ENCODE peak calls at places on chromosomes 1 and 21, in five cellular contexts. One of them, this sample, is unnamed.

GRCh38 chr1:109773900-109774485 is 10.3 kb upstream of the EPS8L3 start:
- DNase-seq in RWPE1: no peak
- DNase-seq in mammary epithelial cell: no peak
- DNase-seq in AG09319: no peak
- DNase-seq in EL: no peak
- DNase-seq in this sample: no peak

GRCh38 chr1:222105393-222105737 is 363.5 kb upstream of the DUSP10 start:
- DNase-seq in AG09319: no peak
- DNase-seq in mammary epithelial cell: peak
- DNase-seq in RWPE1: no peak
- DNase-seq in EL: no peak
- DNase-seq in this sample: no peak

GRCh38 chr1:20931930-20932436 is 144.9 kb upstream of the HP1BP3 start:
- DNase-seq in AG09319: no peak
- DNase-seq in RWPE1: no peak
- DNase-seq in EL: no peak
- DNase-seq in mammary epithelial cell: no peak
- DNase-seq in this sample: no peak

GRCh38 chr1:33155877-33156538 is 25.8 kb downstream of the TRIM62 start:
- DNase-seq in RWPE1: no peak
- DNase-seq in EL: no peak
- DNase-seq in mammary epithelial cell: no peak
- DNase-seq in AG09319: no peak
- DNase-seq in this sample: no peak

GRCh38 chr1:26016258-26016943 is 5.2 kb upstream of the EXTL1 start:
- DNase-seq in AG09319: no peak
- DNase-seq in RWPE1: no peak
- DNase-seq in EL: no peak
- DNase-seq in mammary epithelial cell: no peak
- DNase-seq in this sample: no peak

GRCh38 chr1:158999301-159000069 is 10.2 kb upstream of the IFI16 start:
- DNase-seq in AG09319: peak
- DNase-seq in mammary epithelial cell: peak
- DNase-seq in RWPE1: peak
- DNase-seq in EL: peak
- DNase-seq in this sample: no peak

GRCh38 chr1:229339086-229339485 is 3.8 kb downstream of the CCSAP start:
- DNase-seq in mammary epithelial cell: no peak
- DNase-seq in AG09319: no peak
- DNase-seq in EL: no peak
- DNase-seq in RWPE1: no peak
- DNase-seq in this sample: no peak

GRCh38 chr1:185514296-185514695 is 197.3 kb upstream of the IVNS1ABP start:
- DNase-seq in RWPE1: no peak
- DNase-seq in mammary epithelial cell: no peak
- DNase-seq in AG09319: no peak
- DNase-seq in EL: no peak
- DNase-seq in this sample: no peak

GRCh38 chr1:231719485-231720183 is 93.0 kb downstream of the DISC1 start:
- DNase-seq in EL: no peak
- DNase-seq in AG09319: no peak
- DNase-seq in mammary epithelial cell: no peak
- DNase-seq in RWPE1: no peak
- DNase-seq in this sample: no peak

GRCh38 chr1:204260601-204261197 is 46.9 kb upstream of the GOLT1A start:
- DNase-seq in RWPE1: no peak
- DNase-seq in EL: no peak
- DNase-seq in AG09319: no peak
- DNase-seq in mammary epithelial cell: no peak
- DNase-seq in this sample: no peak

GRCh38 chr21:45494851-45495680 is 47.2 kb downstream of the SLC19A1 start:
- DNase-seq in RWPE1: no peak
- DNase-seq in AG09319: no peak
- DNase-seq in EL: no peak
- DNase-seq in mammary epithelial cell: no peak
- DNase-seq in this sample: no peak

GRCh38 chr1:241323510-241323909 is 33.5 kb downstream of the RGS7 start:
- DNase-seq in AG09319: no peak
- DNase-seq in RWPE1: peak
- DNase-seq in EL: peak
- DNase-seq in mammary epithelial cell: peak
- DNase-seq in this sample: no peak

GRCh38 chr21:46402421-46402820 is 56.3 kb upstream of the DIP2A start:
- DNase-seq in RWPE1: no peak
- DNase-seq in mammary epithelial cell: no peak
- DNase-seq in AG09319: no peak
- DNase-seq in EL: no peak
- DNase-seq in this sample: no peak

GRCh38 chr1:160621633-160622413 is 25.0 kb downstream of the SLAMF1 start:
- DNase-seq in mammary epithelial cell: no peak
- DNase-seq in EL: no peak
- DNase-seq in RWPE1: no peak
- DNase-seq in AG09319: no peak
- DNase-seq in this sample: no peak

GRCh38 chr21:40936771-40937261 is 89.9 kb upstream of the DSCAM start:
- DNase-seq in RWPE1: peak
- DNase-seq in AG09319: no peak
- DNase-seq in EL: no peak
- DNase-seq in mammary epithelial cell: peak
- DNase-seq in this sample: no peak

GRCh38 chr1:225480825-225481434 is 53.1 kb upstream of the LBR start:
- DNase-seq in EL: peak
- DNase-seq in RWPE1: peak
- DNase-seq in mammary epithelial cell: peak
- DNase-seq in AG09319: no peak
- DNase-seq in this sample: peak

GRCh38 chr1:151920147-151920546 is 10.8 kb upstream of the THEM4 start:
- DNase-seq in mammary epithelial cell: no peak
- DNase-seq in AG09319: no peak
- DNase-seq in RWPE1: no peak
- DNase-seq in EL: no peak
- DNase-seq in this sample: peak

GRCh38 chr1:107793896-107794440 is 171.0 kb downstream of the VAV3 start:
- DNase-seq in AG09319: no peak
- DNase-seq in RWPE1: no peak
- DNase-seq in mammary epithelial cell: peak
- DNase-seq in EL: no peak
- DNase-seq in this sample: no peak

GRCh38 chr1:36771678-36772284 is 262.5 kb downstream of the GRIK3 start:
- DNase-seq in RWPE1: no peak
- DNase-seq in AG09319: no peak
- DNase-seq in EL: no peak
- DNase-seq in mammary epithelial cell: no peak
- DNase-seq in this sample: no peak

GRCh38 chr1:32818804-32819541 is 1.5 kb downstream of the S100PBP start:
- DNase-seq in EL: no peak
- DNase-seq in AG09319: no peak
- DNase-seq in RWPE1: no peak
- DNase-seq in mammary epithelial cell: peak
- DNase-seq in this sample: peak

GRCh38 chr1:21089711-21090110 is 87.0 kb downstream of the EIF4G3 start:
- DNase-seq in EL: no peak
- DNase-seq in AG09319: no peak
- DNase-seq in mammary epithelial cell: no peak
- DNase-seq in RWPE1: no peak
- DNase-seq in this sample: no peak

GRCh38 chr1:35122311-35122710 is 43.1 kb downstream of the ZMYM1 start:
- DNase-seq in mammary epithelial cell: peak
- DNase-seq in AG09319: no peak
- DNase-seq in RWPE1: no peak
- DNase-seq in EL: no peak
- DNase-seq in this sample: no peak

GRCh38 chr1:8047112-8047511 is 21.0 kb upstream of the ERRFI1 start:
- DNase-seq in EL: peak
- DNase-seq in AG09319: no peak
- DNase-seq in RWPE1: no peak
- DNase-seq in mammary epithelial cell: peak
- DNase-seq in this sample: no peak

GRCh38 chr1:167991546-167991945 is 54.7 kb upstream of the MPC2 start:
- DNase-seq in mammary epithelial cell: no peak
- DNase-seq in AG09319: no peak
- DNase-seq in RWPE1: no peak
- DNase-seq in EL: peak
- DNase-seq in this sample: no peak

GRCh38 chr1:225851810-225852209 is 30.4 kb downstream of the TMEM63A start:
- DNase-seq in EL: no peak
- DNase-seq in RWPE1: no peak
- DNase-seq in AG09319: no peak
- DNase-seq in mammary epithelial cell: no peak
- DNase-seq in this sample: no peak

GRCh38 chr1:1220197-1220596 is 6.2 kb upstream of the TNFRSF4 start:
- DNase-seq in mammary epithelial cell: no peak
- DNase-seq in AG09319: no peak
- DNase-seq in RWPE1: no peak
- DNase-seq in EL: no peak
- DNase-seq in this sample: no peak

GRCh38 chr1:217019475-217019874 is 296.2 kb upstream of the ESRRG start:
- DNase-seq in EL: no peak
- DNase-seq in RWPE1: no peak
- DNase-seq in AG09319: no peak
- DNase-seq in mammary epithelial cell: peak
- DNase-seq in this sample: no peak

GRCh38 chr1:24963099-24963872 is 33.2 kb upstream of the RUNX3 start:
- DNase-seq in AG09319: no peak
- DNase-seq in RWPE1: no peak
- DNase-seq in EL: no peak
- DNase-seq in mammary epithelial cell: no peak
- DNase-seq in this sample: peak

GRCh38 chr1:152519876-152520275 is 5.6 kb downstream of the CRCT1 start:
- DNase-seq in AG09319: no peak
- DNase-seq in mammary epithelial cell: no peak
- DNase-seq in RWPE1: no peak
- DNase-seq in EL: no peak
- DNase-seq in this sample: peak

GRCh38 chr1:231395996-231396385 is 26.1 kb downstream of the EGLN1 start:
- DNase-seq in RWPE1: no peak
- DNase-seq in EL: no peak
- DNase-seq in mammary epithelial cell: no peak
- DNase-seq in AG09319: no peak
- DNase-seq in this sample: no peak